ENCODE peak calls at places on chromosome 3, in four cellular contexts. One of them, this sample, is unnamed. For H3K36me3, the result is how much of the 10 kb centered on the place peaks cover.

GRCh38 chr3:134317106-134317947 is 56.9 kb downstream of the AMOTL2 start:
- DNase-seq in WERI-Rb-1: no peak
- DNase-seq in K562: no peak
- DNase-seq in cardiac muscle cell: no peak
- DNase-seq in this sample: no peak

GRCh38 chr3:42489116-42489936 is 13.1 kb upstream of the VIPR1 start:
- DNase-seq in WERI-Rb-1: no peak
- DNase-seq in K562: peak
- DNase-seq in cardiac muscle cell: no peak
- DNase-seq in this sample: no peak

GRCh38 chr3:32780735-32781210 is 37.0 kb upstream of the TRIM71 start:
- DNase-seq in WERI-Rb-1: peak
- DNase-seq in K562: peak
- DNase-seq in cardiac muscle cell: peak
- DNase-seq in this sample: peak

GRCh38 chr3:64552160-64552559 is 135.6 kb downstream of the ADAMTS9 start:
- DNase-seq in WERI-Rb-1: no peak
- DNase-seq in K562: no peak
- DNase-seq in cardiac muscle cell: no peak
- DNase-seq in this sample: no peak

GRCh38 chr3:176920806-176921205 is 276.5 kb downstream of the TBL1XR1 start:
- DNase-seq in WERI-Rb-1: no peak
- DNase-seq in K562: no peak
- DNase-seq in cardiac muscle cell: no peak
- DNase-seq in this sample: no peak

GRCh38 chr3:18127181-18127863 is 297.8 kb downstream of the SATB1 start:
- DNase-seq in WERI-Rb-1: no peak
- DNase-seq in K562: no peak
- DNase-seq in cardiac muscle cell: no peak
- DNase-seq in this sample: no peak

GRCh38 chr3:60065227-60065868 is 1015.5 kb upstream of the CFAP20DC start:
- DNase-seq in WERI-Rb-1: no peak
- DNase-seq in K562: no peak
- DNase-seq in cardiac muscle cell: no peak
- DNase-seq in this sample: no peak

GRCh38 chr3:129994883-129995559 is 20.5 kb downstream of the TRH start:
- DNase-seq in WERI-Rb-1: peak
- DNase-seq in K562: no peak
- DNase-seq in cardiac muscle cell: no peak
- DNase-seq in this sample: no peak

GRCh38 chr3:17639257-17639656 is 103.2 kb downstream of the TBC1D5 start:
- DNase-seq in WERI-Rb-1: no peak
- DNase-seq in K562: no peak
- DNase-seq in cardiac muscle cell: peak
- DNase-seq in this sample: no peak

GRCh38 chr3:184257083-184257915 is 4.1 kb downstream of the CAMK2N2 start:
- DNase-seq in WERI-Rb-1: no peak
- DNase-seq in K562: no peak
- DNase-seq in cardiac muscle cell: no peak
- DNase-seq in this sample: no peak

GRCh38 chr3:184716652-184717607 is 5.1 kb upstream of the MAGEF1 start:
- DNase-seq in WERI-Rb-1: peak
- DNase-seq in K562: no peak
- DNase-seq in cardiac muscle cell: peak
- DNase-seq in this sample: no peak

GRCh38 chr3:66138336-66139234 is 82.2 kb upstream of the SLC25A26 start:
- DNase-seq in WERI-Rb-1: peak
- DNase-seq in K562: peak
- DNase-seq in cardiac muscle cell: peak
- DNase-seq in this sample: peak

GRCh38 chr3:178822722-178823121 is 248.9 kb downstream of the ZMAT3 start:
- DNase-seq in WERI-Rb-1: no peak
- DNase-seq in K562: no peak
- DNase-seq in cardiac muscle cell: no peak
- DNase-seq in this sample: no peak

GRCh38 chr3:126498936-126499335 is 18.6 kb downstream of the UROC1 start:
- DNase-seq in WERI-Rb-1: no peak
- DNase-seq in K562: no peak
- DNase-seq in cardiac muscle cell: no peak
- DNase-seq in this sample: no peak

GRCh38 chr3:58463942-58464271 is 28.0 kb upstream of the KCTD6 start:
- DNase-seq in WERI-Rb-1: no peak
- DNase-seq in K562: no peak
- DNase-seq in cardiac muscle cell: no peak
- DNase-seq in this sample: no peak

GRCh38 chr3:47431225-47431624 is 44.5 kb downstream of the SCAP start:
- DNase-seq in WERI-Rb-1: no peak
- DNase-seq in K562: no peak
- DNase-seq in cardiac muscle cell: no peak
- DNase-seq in this sample: no peak
- H3K36me3 ChIP-seq in WERI-Rb-1: under half
- H3K36me3 ChIP-seq in K562: half or more
- H3K36me3 ChIP-seq in cardiac muscle cell: under half
- H3K36me3 ChIP-seq in this sample: half or more

DNA sequence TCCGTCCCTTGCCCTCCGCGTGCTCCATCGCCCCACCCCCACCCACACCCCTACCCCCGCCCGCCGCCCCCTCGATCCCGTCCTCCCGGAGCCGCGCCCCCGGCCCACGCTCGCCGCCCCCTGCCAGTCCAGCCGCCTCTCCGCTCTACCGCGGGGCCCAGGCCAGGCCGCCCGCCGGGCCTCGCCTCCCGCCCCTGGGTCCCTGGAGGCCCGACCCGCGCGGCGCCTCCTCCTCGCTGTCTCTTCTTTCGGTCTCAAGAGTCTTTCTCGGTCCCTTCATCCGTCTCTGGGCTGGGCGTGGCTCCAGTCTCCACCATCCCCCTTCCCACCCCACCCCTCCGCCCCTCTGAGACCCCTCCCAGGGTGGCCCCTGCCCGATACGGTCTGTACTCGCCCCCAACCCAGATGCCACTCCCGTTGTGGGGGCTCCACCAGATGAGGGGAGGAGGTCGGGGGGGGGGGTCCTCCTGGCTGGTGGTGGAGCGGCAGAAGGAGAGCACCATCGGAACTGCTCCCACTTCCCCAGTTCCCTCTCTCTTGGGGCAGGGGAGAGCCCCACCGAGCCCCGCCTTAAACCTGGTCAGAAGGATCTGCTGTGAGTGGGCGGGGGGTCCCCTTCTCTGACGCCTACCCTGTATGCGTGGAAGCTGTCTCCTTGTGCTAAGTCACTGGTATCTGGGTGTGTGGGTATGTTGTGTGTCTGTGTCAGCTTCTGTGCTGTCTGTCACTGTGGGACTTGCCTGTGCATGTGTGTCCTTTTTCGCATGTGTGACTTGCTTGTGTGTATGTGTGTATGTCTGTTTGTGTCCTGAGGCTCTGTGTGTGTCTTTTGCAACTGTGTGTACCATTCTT is 1.0 kb downstream of the PRKCD start:
- DNase-seq in WERI-Rb-1: peak
- DNase-seq in K562: peak
- DNase-seq in cardiac muscle cell: peak
- DNase-seq in this sample: peak
- H3K36me3 ChIP-seq in WERI-Rb-1: under half
- H3K36me3 ChIP-seq in K562: under half
- H3K36me3 ChIP-seq in cardiac muscle cell: under half
- H3K36me3 ChIP-seq in this sample: under half

GRCh38 chr3:146830231-146830630 is 225.1 kb upstream of the PLSCR5 start:
- DNase-seq in WERI-Rb-1: no peak
- DNase-seq in K562: no peak
- DNase-seq in cardiac muscle cell: no peak
- DNase-seq in this sample: no peak

GRCh38 chr3:146834917-146835316 is 229.8 kb upstream of the PLSCR5 start:
- DNase-seq in WERI-Rb-1: no peak
- DNase-seq in K562: no peak
- DNase-seq in cardiac muscle cell: no peak
- DNase-seq in this sample: no peak

GRCh38 chr3:146827836-146828235 is 222.7 kb upstream of the PLSCR5 start:
- DNase-seq in WERI-Rb-1: no peak
- DNase-seq in K562: no peak
- DNase-seq in cardiac muscle cell: no peak
- DNase-seq in this sample: no peak

GRCh38 chr3:146832815-146833458 is 227.8 kb upstream of the PLSCR5 start:
- DNase-seq in WERI-Rb-1: no peak
- DNase-seq in K562: no peak
- DNase-seq in cardiac muscle cell: no peak
- DNase-seq in this sample: no peak

DNA sequence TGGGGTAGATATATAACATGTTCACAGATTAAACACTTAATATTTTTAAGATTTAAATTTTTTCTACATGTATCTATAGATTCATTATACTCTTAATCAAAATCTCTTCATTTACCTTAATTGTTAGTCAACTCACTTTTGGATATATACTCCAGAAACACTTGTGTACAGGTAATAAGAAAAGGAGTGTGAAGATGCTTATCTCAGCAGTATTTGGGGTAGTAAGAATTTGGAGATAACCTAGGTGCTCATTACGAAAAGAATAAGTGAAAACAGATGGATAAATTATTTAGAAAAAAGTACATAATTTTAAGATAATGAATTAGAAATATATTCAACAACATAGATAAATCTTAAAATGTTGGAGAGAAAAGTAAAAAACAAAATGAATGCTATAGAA is 226.5 kb upstream of the PLSCR5 start:
- DNase-seq in WERI-Rb-1: no peak
- DNase-seq in K562: no peak
- DNase-seq in cardiac muscle cell: no peak
- DNase-seq in this sample: no peak
- H3K36me3 ChIP-seq in WERI-Rb-1: under half
- H3K36me3 ChIP-seq in K562: under half
- H3K36me3 ChIP-seq in cardiac muscle cell: under half
- H3K36me3 ChIP-seq in this sample: under half

GRCh38 chr3:9385209-9385936 is 12.0 kb upstream of the SETD5 start:
- DNase-seq in WERI-Rb-1: no peak
- DNase-seq in K562: no peak
- DNase-seq in cardiac muscle cell: no peak
- DNase-seq in this sample: no peak
- H3K36me3 ChIP-seq in WERI-Rb-1: half or more
- H3K36me3 ChIP-seq in K562: half or more
- H3K36me3 ChIP-seq in cardiac muscle cell: half or more
- H3K36me3 ChIP-seq in this sample: half or more

DNA sequence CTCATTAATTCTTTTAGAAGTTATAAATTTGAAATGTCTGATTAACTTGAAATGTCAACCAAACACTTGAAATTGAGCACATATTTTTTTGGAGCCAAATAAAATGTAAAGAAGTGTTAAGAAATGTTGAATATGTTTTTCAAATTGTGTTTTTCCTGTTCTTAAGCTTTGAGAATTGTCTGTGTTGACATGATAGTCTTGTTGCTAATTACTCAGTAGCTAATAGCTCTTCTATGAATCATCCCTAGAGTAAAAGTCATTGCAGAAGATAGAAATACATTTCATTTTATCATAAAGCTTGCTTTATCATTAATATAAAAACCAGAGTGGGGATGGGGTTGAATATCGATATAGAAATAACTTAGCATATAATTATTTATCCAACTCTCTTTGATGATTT is 41.9 kb upstream of the ABHD10 start:
- DNase-seq in WERI-Rb-1: no peak
- DNase-seq in K562: no peak
- DNase-seq in cardiac muscle cell: peak
- DNase-seq in this sample: no peak
- H3K36me3 ChIP-seq in WERI-Rb-1: under half
- H3K36me3 ChIP-seq in K562: under half
- H3K36me3 ChIP-seq in cardiac muscle cell: under half
- H3K36me3 ChIP-seq in this sample: under half

DNA sequence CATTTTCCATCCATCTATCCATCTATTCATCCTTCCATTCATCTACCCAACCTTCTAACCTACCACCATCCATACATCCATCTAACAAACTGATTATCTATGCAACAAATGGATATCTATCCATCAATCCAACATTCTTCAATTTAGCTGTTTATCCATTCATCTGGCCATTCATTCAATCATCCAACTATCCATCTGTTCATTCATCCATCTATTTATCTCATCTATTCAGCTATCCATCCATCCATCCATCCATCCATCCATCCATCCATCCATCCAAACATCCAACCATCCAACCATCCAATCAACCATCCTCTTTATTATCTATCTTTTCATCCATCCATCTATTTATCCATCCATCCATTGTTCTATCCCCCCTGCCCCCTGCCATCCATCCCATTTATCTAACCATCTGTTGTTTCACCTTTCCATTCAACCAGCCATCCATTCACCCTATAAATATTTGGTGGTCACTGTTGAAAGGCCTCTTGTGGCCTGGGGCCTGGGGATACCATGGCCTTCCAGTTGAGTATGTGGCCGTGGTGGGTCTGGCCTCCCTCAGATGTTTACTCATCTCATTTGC is 44.7 kb downstream of the SLC6A6 start:
- DNase-seq in WERI-Rb-1: no peak
- DNase-seq in K562: no peak
- DNase-seq in cardiac muscle cell: no peak
- DNase-seq in this sample: no peak
- H3K36me3 ChIP-seq in WERI-Rb-1: half or more
- H3K36me3 ChIP-seq in K562: half or more
- H3K36me3 ChIP-seq in cardiac muscle cell: under half
- H3K36me3 ChIP-seq in this sample: half or more

This sample was measured in CD4-positive, CD25-positive, alpha-beta regulatory T cell.